ENCODE peak calls at places on chromosome 2, in five cellular contexts. B is GM23338, K is GM23248, T is neural progenitor cell, F is HCT116. U is an unnamed sample. For H3K36me3, the result is how much of the 10 kb centered on the place peaks cover.

GRCh38 chr2:204615456-204615855 is 70.2 kb downstream of the PARD3B start:
- DNase-seq in T (no peak), K (no peak), F (no peak), B (no peak), U (no peak)

GRCh38 chr2:128187032-128187654 is 96.1 kb downstream of the UGGT1 start:
- DNase-seq in B (no peak), F (no peak), T (peak), K (peak), U (peak)

GRCh38 chr2:48799605-48800004 is 44.1 kb upstream of the LHCGR start:
- DNase-seq in T (no peak), K (no peak), F (no peak), B (no peak), U (no peak)

GRCh38 chr2:46375566-46376125 is 78.4 kb downstream of the EPAS1 start:
- DNase-seq in F (no peak), B (no peak), T (no peak), K (no peak), U (no peak)

GRCh38 chr2:98869868-98870267 is 66.2 kb downstream of the CRACDL start:
- DNase-seq in B (no peak), K (no peak), T (no peak), F (no peak), U (no peak)

GRCh38 chr2:69231760-69232277 is 155.2 kb downstream of the GFPT1 start:
- DNase-seq in K (no peak), T (no peak), B (no peak), F (no peak), U (no peak)

GRCh38 chr2:111711270-111711669 is 172.7 kb downstream of the ANAPC1 start:
- DNase-seq in K (no peak), T (no peak), B (no peak), F (no peak), U (no peak)

GRCh38 chr2:127531133-127531709 is 4.3 kb upstream of the MYO7B start:
- DNase-seq in T (no peak), B (no peak), K (peak), F (no peak), U (no peak)

GRCh38 chr2:9844036-9844483 is 786 bp downstream of the TAF1B start:
- DNase-seq in K (peak), T (peak), F (no peak), B (peak), U (peak)

GRCh38 chr2:98134138-98134537 is 47.2 kb downstream of the VWA3B start:
- DNase-seq in B (peak), T (peak), F (no peak), K (peak), U (peak)

GRCh38 chr2:5479265-5479928 is 212.8 kb upstream of the SOX11 start:
- DNase-seq in K (no peak), B (peak), T (peak), F (no peak), U (peak)

GRCh38 chr2:66565291-66565690 is 130.4 kb downstream of the MEIS1 start:
- DNase-seq in T (no peak), K (peak), B (no peak), F (no peak), U (peak)

GRCh38 chr2:216117566-216117965 is 8.4 kb downstream of the XRCC5 start:
- DNase-seq in K (peak), B (no peak), T (no peak), F (no peak), U (no peak)
- H3K36me3 ChIP-seq in K (half or more), B (half or more), T (under half), F (half or more), U (half or more)

GRCh38 chr2:72926368-72926767 is 9.0 kb downstream of the EMX1 start:
- DNase-seq in F (no peak), K (no peak), T (no peak), B (no peak), U (no peak)

GRCh38 chr2:72925328-72925943 is 8.1 kb downstream of the EMX1 start:
- DNase-seq in F (no peak), T (peak), B (peak), K (no peak), U (no peak)

GRCh38 chr2:72923833-72924352 is 6.6 kb downstream of the EMX1 start:
- DNase-seq in F (no peak), K (no peak), B (peak), T (peak), U (no peak)

GRCh38 chr2:72927066-72927465 is 9.7 kb downstream of the EMX1 start:
- DNase-seq in K (no peak), F (no peak), T (no peak), B (no peak), U (no peak)

GRCh38 chr2:72924353-72925240 is 7.3 kb downstream of the EMX1 start:
- DNase-seq in T (peak), K (peak), F (no peak), B (peak), U (no peak)
- TF ChIP-seq EZH2 in T (peak), K (peak), F (no peak), B (peak), U (peak)

GRCh38 chr2:221342388-221342787 is 229.7 kb downstream of the EPHA4 start:
- DNase-seq in F (no peak), K (no peak), B (no peak), T (no peak), U (no peak)

GRCh38 chr2:221343524-221343923 is 228.6 kb downstream of the EPHA4 start:
- DNase-seq in T (no peak), B (no peak), K (no peak), F (no peak), U (no peak)

GRCh38 chr2:221334466-221334865 is 237.6 kb downstream of the EPHA4 start:
- DNase-seq in K (peak), F (no peak), T (no peak), B (no peak), U (no peak)

GRCh38 chr2:221335106-221335505 is 237.0 kb downstream of the EPHA4 start:
- DNase-seq in B (no peak), K (no peak), F (no peak), T (no peak), U (no peak)

GRCh38 chr2:221337957-221338685 is 234.0 kb downstream of the EPHA4 start:
- DNase-seq in T (no peak), B (no peak), F (no peak), K (peak), U (no peak)
- H3K36me3 ChIP-seq in T (under half), B (under half), F (under half), K (under half), U (under half)

GRCh38 chr2:70995227-70995729 is 605 bp upstream of the TEX261 start:
- DNase-seq in T (peak), K (peak), F (peak), B (peak), U (peak)
- TF ChIP-seq EZH2 in T (no peak), K (no peak), F (no peak), B (no peak), U (no peak)

GRCh38 chr2:176200971-176201370 is 12.5 kb downstream of the HOXD1 start:
- DNase-seq in K (no peak), B (no peak), T (no peak), F (no peak), U (no peak)
- H3K36me3 ChIP-seq in K (under half), B (under half), T (under half), F (under half), U (under half)

GRCh38 chr2:222302178-222303018 is 3.6 kb upstream of the PAX3 start:
- DNase-seq in T (peak), K (no peak), B (peak), F (no peak), U (no peak)
- TF ChIP-seq EZH2 in T (peak), K (no peak), B (peak), F (no peak), U (no peak)

U was measured in A673.